ENCODE peak calls at places on chromosomes 4 and X, in seven cellular contexts. H is stimulated activated naive CD8-positive, alpha-beta T cell treated with anti-CD3 and anti-CD28 coated beads, Interleukin-15, amount 100 ng/mL, for 72 hours; I is NCI-H526 treated with DMSO at 0.1 percent for 48 hours; K is GM03348; F is ACHN; P is stimulated activated CD4-positive, alpha-beta T cell treated with anti-CD3 and anti-CD28 coated beads, Interleukin-2, amount 100 ng/mL, for 48 hours; J is NCI-H748 treated with DMSO at 0.1 percent for 48 hours. C is an unnamed sample.

GRCh38 chrX:28880136-28880535 is 292.9 kb downstream of the IL1RAPL1 start:
- DNase-seq in F (no peak), I (no peak), P (no peak), K (no peak), J (no peak), H (no peak), C (no peak)

GRCh38 chrX:79079477-79079876 is 65.0 kb upstream of the GPR174 start:
- DNase-seq in K (no peak), H (no peak), F (no peak), J (no peak), P (no peak), I (no peak), C (no peak)

GRCh38 chrX:154025230-154025629 is 5.5 kb upstream of the IRAK1 start:
- DNase-seq in H (no peak), K (no peak), P (no peak), J (no peak), I (no peak), F (no peak), C (no peak)

GRCh38 chr4:7442609-7443140 is 7.9 kb upstream of the PSAPL1 start:
- DNase-seq in K (no peak), I (no peak), H (no peak), J (no peak), F (no peak), P (no peak), C (no peak)

GRCh38 chr4:123443401-123444297 is 47.1 kb downstream of the SPRY1 start:
- DNase-seq in K (no peak), F (no peak), J (no peak), P (no peak), I (no peak), H (peak), C (no peak)

GRCh38 chr4:94451051-94451404 is 714 bp upstream of the PDLIM5 start:
- DNase-seq in K (no peak), I (no peak), J (no peak), F (peak), P (no peak), H (no peak), C (no peak)

GRCh38 chr4:12889054-12889453 is 595.1 kb downstream of the RAB28 start:
- DNase-seq in H (no peak), F (no peak), I (no peak), J (no peak), P (no peak), K (no peak), C (no peak)

GRCh38 chrX:40855411-40855810 is 120.1 kb upstream of the MED14 start:
- DNase-seq in H (no peak), J (no peak), P (no peak), I (no peak), F (no peak), K (no peak), C (no peak)

GRCh38 chrX:121084903-121085611 is 37.6 kb downstream of the GLUD2 start:
- DNase-seq in F (no peak), J (no peak), I (no peak), P (no peak), K (no peak), H (no peak), C (no peak)

GRCh38 chr4:3250956-3251690 is 2.2 kb downstream of the MSANTD1 start:
- DNase-seq in F (peak), P (no peak), H (no peak), K (no peak), I (no peak), J (no peak), C (no peak)

GRCh38 chr4:7618361-7618760 is 183.6 kb upstream of the PSAPL1 start:
- DNase-seq in P (no peak), F (no peak), I (no peak), K (no peak), H (no peak), J (no peak), C (no peak)

GRCh38 chr4:98470831-98471230 is 187.6 kb downstream of the TSPAN5 start:
- DNase-seq in J (no peak), K (no peak), F (no peak), H (no peak), P (no peak), I (no peak), C (no peak)

GRCh38 chr4:18675586-18675985 is 654.0 kb upstream of the LCORL start:
- DNase-seq in I (no peak), K (no peak), P (no peak), H (no peak), F (no peak), J (no peak), C (no peak)

GRCh38 chrX:8879750-8880149 is 78.6 kb upstream of the FAM9A start:
- DNase-seq in P (peak), F (peak), K (peak), H (no peak), J (no peak), I (no peak), C (no peak)

GRCh38 chr4:41160010-41160789 is 54.1 kb downstream of the APBB2 start:
- DNase-seq in K (peak), I (no peak), H (no peak), P (no peak), F (peak), J (no peak), C (no peak)

GRCh38 chr4:173189117-173189693 is 20.6 kb downstream of the GALNT7 start:
- DNase-seq in H (no peak), F (no peak), J (no peak), I (no peak), K (peak), P (no peak), C (no peak)

GRCh38 chrX:108426262-108426661 is 12.0 kb downstream of the COL4A6 start:
- DNase-seq in J (peak), P (no peak), H (no peak), F (no peak), K (no peak), I (no peak), C (no peak)

GRCh38 chrX:9627827-9628406 is 137.7 kb downstream of the GPR143 start:
- DNase-seq in P (no peak), K (peak), H (no peak), J (no peak), F (no peak), I (no peak), C (no peak)

GRCh38 chrX:134813697-134814096 is 155.4 kb upstream of the PLAC1 start:
- DNase-seq in P (no peak), F (no peak), H (no peak), K (no peak), I (no peak), J (no peak), C (no peak)